ENCODE peak calls at places on chromosomes 2 and 18, in five cellular contexts. Z is fibroblast of lung, A is stomach, V is GM12865, H is heart left ventricle. R is an unnamed sample.

GRCh38 chr2:53515435-53516332 is 251.9 kb upstream of the CHAC2 start:
- DNase-seq in Z (no peak), A (no peak), V (peak), H (no peak), R (no peak)

GRCh38 chr2:39666489-39667141 is 898 bp downstream of the TMEM178A start:
- DNase-seq in Z (no peak), A (no peak), V (no peak), H (no peak), R (peak)

GRCh38 chr18:4242431-4243161 is 212.5 kb downstream of the DLGAP1 start:
- DNase-seq in Z (no peak), A (no peak), V (no peak), H (no peak), R (no peak)

GRCh38 chr2:155026646-155027045 is 328.2 kb downstream of the KCNJ3 start:
- DNase-seq in Z (no peak), A (no peak), V (no peak), H (no peak), R (no peak)

GRCh38 chr2:33709986-33710385 is 110.9 kb upstream of the FAM98A start:
- DNase-seq in Z (no peak), A (no peak), V (no peak), H (no peak), R (no peak)

GRCh38 chr2:58527656-58528055 is 286.5 kb upstream of the FANCL start:
- DNase-seq in Z (no peak), A (no peak), V (no peak), H (no peak), R (no peak)

GRCh38 chr2:74740395-74741075 is 86.5 kb downstream of the SEMA4F start:
- DNase-seq in Z (peak), A (peak), V (no peak), H (peak), R (no peak)

GRCh38 chr2:204863351-204863750 is 318.1 kb downstream of the PARD3B start:
- DNase-seq in Z (no peak), A (no peak), V (no peak), H (no peak), R (no peak)

GRCh38 chr2:164369416-164369815 is 251.9 kb downstream of the GRB14 start:
- DNase-seq in Z (no peak), A (no peak), V (no peak), H (no peak), R (no peak)

GRCh38 chr2:33216508-33217182 is 259.8 kb upstream of the RASGRP3 start:
- DNase-seq in Z (peak), A (peak), V (no peak), H (peak), R (no peak)

GRCh38 chr2:233828546-233829192 is 25.7 kb downstream of the HJURP start:
- DNase-seq in Z (no peak), A (peak), V (no peak), H (no peak), R (no peak)

GRCh38 chr2:67797801-67798535 is 264.8 kb downstream of the C1D start:
- DNase-seq in Z (peak), A (no peak), V (no peak), H (no peak), R (no peak)

GRCh38 chr2:79191816-79192215 is 32.3 kb upstream of the REG3A start:
- DNase-seq in Z (no peak), A (no peak), V (no peak), H (no peak), R (no peak)

GRCh38 chr18:46002934-46003333 is 35.8 kb upstream of the EPG5 start:
- DNase-seq in Z (no peak), A (no peak), V (peak), H (no peak), R (no peak)

GRCh38 chr2:241820625-241821384 is 11.8 kb downstream of the NEU4 start:
- DNase-seq in Z (no peak), A (no peak), V (no peak), H (no peak), R (no peak)

GRCh38 chr2:16664809-16665745 is 557 bp downstream of the CYRIA start:
- DNase-seq in Z (no peak), A (no peak), V (no peak), H (no peak), R (no peak)

GRCh38 chr2:155815851-155816250 is 516.7 kb downstream of the NR4A2 start:
- DNase-seq in Z (no peak), A (no peak), V (peak), H (no peak), R (no peak)

GRCh38 chr2:524442-524841 is 152.8 kb downstream of the TMEM18 start:
- DNase-seq in Z (no peak), A (no peak), V (no peak), H (no peak), R (no peak)

GRCh38 chr18:47750889-47751423 is 179.5 kb downstream of the SMAD2 start:
- DNase-seq in Z (no peak), A (peak), V (no peak), H (no peak), R (no peak)

GRCh38 chr2:121363632-121364420 is 78.8 kb upstream of the TFCP2L1 start:
- DNase-seq in Z (peak), A (no peak), V (no peak), H (no peak), R (no peak)

GRCh38 chr18:32067375-32068167 is 24.1 kb upstream of the RNF138 start:
- DNase-seq in Z (no peak), A (no peak), V (no peak), H (no peak), R (no peak)

GRCh38 chr2:203328735-203329549 is 748 bp downstream of the ABI2 start:
- DNase-seq in Z (peak), A (no peak), V (peak), H (peak), R (peak)

GRCh38 chr2:120398961-120399888 is 53.3 kb downstream of the INHBB start:
- DNase-seq in Z (no peak), A (peak), V (no peak), H (peak), R (no peak)

GRCh38 chr2:204154863-204155262 is 218.3 kb downstream of the ICOS start:
- DNase-seq in Z (no peak), A (no peak), V (no peak), H (no peak), R (no peak)

GRCh38 chr2:151162185-151162584 is 99.5 kb downstream of the RBM43 start:
- DNase-seq in Z (peak), A (no peak), V (no peak), H (no peak), R (no peak)

GRCh38 chr18:63974991-63975390 is 5.1 kb downstream of the SERPINB8 start:
- DNase-seq in Z (peak), A (no peak), V (peak), H (no peak), R (no peak)

GRCh38 chr2:67880291-67880761 is 182.5 kb downstream of the C1D start:
- DNase-seq in Z (no peak), A (no peak), V (no peak), H (no peak), R (no peak)

GRCh38 chr2:124983595-124983994 is 958.5 kb downstream of the CNTNAP5 start:
- DNase-seq in Z (peak), A (no peak), V (no peak), H (no peak), R (no peak)

GRCh38 chr2:112876257-112876970 is 34.6 kb upstream of the IL37 start:
- DNase-seq in Z (no peak), A (no peak), V (no peak), H (no peak), R (no peak)

GRCh38 chr18:40464032-40464431 is 1491.0 kb upstream of the PIK3C3 start:
- DNase-seq in Z (no peak), A (no peak), V (no peak), H (no peak), R (no peak)

GRCh38 chr2:162092656-162093556 is 18.9 kb upstream of the DPP4 start:
- DNase-seq in Z (peak), A (no peak), V (no peak), H (peak), R (no peak)

GRCh38 chr18:45014047-45014501 is 333.4 kb downstream of the SETBP1 start:
- DNase-seq in Z (peak), A (no peak), V (no peak), H (no peak), R (no peak)

GRCh38 chr18:62486290-62486964 is 36.4 kb upstream of the ZCCHC2 start:
- DNase-seq in Z (no peak), A (peak), V (peak), H (no peak), R (no peak)

GRCh38 chr18:36207326-36207725 is 20.0 kb downstream of the MOCOS start:
- DNase-seq in Z (no peak), A (no peak), V (no peak), H (no peak), R (no peak)

GRCh38 chr2:159290289-159290907 is 3.9 kb upstream of the WDSUB1 start:
- DNase-seq in Z (peak), A (no peak), V (peak), H (no peak), R (no peak)

GRCh38 chr2:17958486-17959092 is 80.1 kb downstream of the KCNS3 start:
- DNase-seq in Z (no peak), A (no peak), V (no peak), H (no peak), R (no peak)

GRCh38 chr2:181790716-181791649 is 100.5 kb upstream of the ITPRID2 start:
- DNase-seq in Z (peak), A (no peak), V (peak), H (no peak), R (no peak)

GRCh38 chr2:164890533-164890932 is 48.9 kb upstream of the COBLL1 start:
- DNase-seq in Z (peak), A (no peak), V (no peak), H (no peak), R (no peak)

DNA sequence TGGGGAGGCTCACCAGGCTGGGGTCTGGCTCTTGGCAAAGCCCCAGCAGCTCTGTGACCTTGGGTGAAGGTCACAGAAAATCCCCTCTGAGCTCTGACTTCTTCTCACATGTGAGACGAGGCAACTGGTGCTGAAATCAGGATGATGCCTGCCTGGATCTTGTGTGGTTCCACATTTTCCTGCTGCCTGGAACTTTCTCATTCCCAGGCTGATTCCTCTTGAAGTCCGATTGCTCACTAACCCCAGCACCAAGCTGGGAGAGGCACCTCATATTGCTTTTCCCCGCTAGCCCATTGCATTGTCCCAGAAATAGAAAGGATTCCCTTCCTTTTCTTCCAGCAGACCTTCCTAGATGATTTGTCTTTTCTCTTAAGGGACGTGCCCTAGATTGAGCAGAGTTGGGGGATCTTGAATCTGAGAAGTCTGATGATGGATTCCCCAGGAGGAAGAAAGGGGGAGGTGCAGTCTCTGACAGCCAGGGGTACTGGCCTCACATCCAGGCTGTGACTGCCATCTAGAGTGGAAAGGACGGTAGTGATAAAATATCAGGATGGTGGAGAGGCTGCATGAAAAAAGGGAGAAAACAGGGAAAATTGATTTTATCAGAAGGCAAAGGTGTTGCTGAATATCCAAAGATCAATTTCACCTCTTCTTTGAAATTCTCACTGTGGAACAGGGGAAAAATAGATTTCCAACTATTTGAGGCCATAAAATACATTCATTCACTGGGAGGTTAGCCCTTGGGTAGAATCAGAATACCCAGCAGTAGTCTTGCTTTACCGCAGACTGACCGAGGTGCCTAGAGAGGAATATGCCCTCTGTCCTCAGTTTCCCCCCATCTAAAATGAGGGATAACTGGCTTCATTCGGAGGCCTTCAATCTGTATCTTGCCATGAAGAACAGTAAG is 96.3 kb downstream of the FAM210A start:
- DNase-seq in Z (peak), A (no peak), V (peak), H (peak), R (peak)
- TF ChIP-seq CTCF in Z (peak), A (peak), V (peak), H (peak), R (peak)

GRCh38 chr2:27050281-27050995 is 1.0 kb upstream of the AGBL5 start:
- DNase-seq in Z (peak), A (peak), V (peak), H (peak), R (peak)
- TF ChIP-seq CTCF in Z (peak), A (peak), V (peak), H (peak), R (peak)

GRCh38 chr2:171089489-171089888 is 71.2 kb downstream of the TLK1 start:
- DNase-seq in Z (no peak), A (no peak), V (no peak), H (no peak), R (no peak)

GRCh38 chr2:171100370-171100769 is 60.3 kb downstream of the TLK1 start:
- DNase-seq in Z (no peak), A (no peak), V (no peak), H (no peak), R (no peak)

GRCh38 chr2:171098607-171099006 is 62.1 kb downstream of the TLK1 start:
- DNase-seq in Z (no peak), A (no peak), V (no peak), H (no peak), R (no peak)

GRCh38 chr2:171095014-171095582 is 65.6 kb downstream of the TLK1 start:
- DNase-seq in Z (no peak), A (no peak), V (peak), H (no peak), R (no peak)
- TF ChIP-seq CTCF in Z (no peak), A (no peak), V (no peak), H (no peak), R (no peak)

DNA sequence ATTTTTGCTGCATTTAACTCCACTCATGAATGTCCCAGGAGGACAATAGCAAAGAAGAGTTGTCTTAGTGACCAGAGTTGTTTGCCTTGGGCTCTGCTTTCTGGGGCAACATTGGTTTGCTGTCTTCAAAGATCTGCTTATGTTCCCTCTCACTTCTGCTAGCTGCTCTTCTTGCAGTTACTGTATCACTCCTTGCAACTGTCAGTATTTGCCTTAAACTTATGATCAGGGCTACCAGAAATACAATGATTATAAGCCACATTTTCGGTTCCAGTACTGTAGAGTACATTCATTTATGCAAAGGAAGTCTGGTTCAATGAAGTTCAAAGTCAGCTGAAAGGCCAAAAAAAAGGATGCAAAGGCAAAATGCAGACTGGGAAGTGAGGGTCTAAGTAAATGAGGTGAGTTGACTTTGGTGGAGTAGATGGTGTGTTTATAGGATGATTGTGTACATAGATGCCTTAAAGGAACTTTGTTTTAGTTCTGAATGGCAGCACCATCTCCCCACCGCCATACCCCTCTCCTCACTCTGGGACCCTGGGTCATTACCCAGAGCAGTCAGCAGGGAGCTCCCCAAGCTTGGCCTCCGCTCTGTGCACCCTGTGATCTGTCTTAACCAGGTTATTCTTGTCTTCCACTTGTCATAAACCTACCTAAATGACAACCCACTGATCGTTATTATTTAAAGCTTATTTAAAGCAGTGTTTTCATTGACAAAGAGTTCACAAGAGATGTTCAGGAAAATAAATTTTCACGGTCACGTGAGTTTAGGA is 236.0 kb downstream of the DOK6 start:
- DNase-seq in Z (no peak), A (no peak), V (peak), H (no peak), R (no peak)
- TF ChIP-seq CTCF in Z (no peak), A (no peak), V (peak), H (peak), R (peak)

GRCh38 chr2:10157293-10157692 is 34.8 kb downstream of the RRM2 start:
- DNase-seq in Z (no peak), A (no peak), V (no peak), H (no peak), R (no peak)
- TF ChIP-seq CTCF in Z (no peak), A (no peak), V (no peak), H (no peak), R (no peak)

DNA sequence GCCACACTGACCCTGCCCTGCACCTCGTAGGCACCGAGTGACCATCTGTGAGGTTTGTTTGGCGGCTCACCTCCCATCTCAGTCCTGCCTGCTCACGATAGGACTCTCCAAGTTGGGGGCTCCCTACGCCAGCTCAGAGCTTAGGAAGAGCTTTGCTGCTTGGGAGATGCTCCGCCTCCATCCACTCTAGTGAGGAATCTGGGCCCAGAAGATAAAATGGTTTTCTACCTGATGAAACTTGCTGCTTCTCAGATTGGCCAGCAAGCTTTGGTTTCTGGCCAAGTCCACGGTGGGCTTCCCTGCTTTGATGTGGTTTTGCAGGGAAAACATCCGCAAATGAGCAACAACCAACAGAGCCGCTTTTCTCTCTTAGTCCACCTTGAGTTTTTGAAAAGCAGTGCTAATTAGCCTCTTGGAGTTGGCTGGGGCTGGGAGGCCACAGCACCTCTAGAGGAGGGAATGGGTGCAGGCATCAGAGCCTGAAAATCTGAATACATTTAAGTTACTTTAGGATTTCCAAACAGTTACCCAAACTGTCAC is 42.2 kb downstream of the THNSL2 start:
- DNase-seq in Z (peak), A (no peak), V (no peak), H (no peak), R (no peak)
- TF ChIP-seq CTCF in Z (peak), A (no peak), V (peak), H (peak), R (peak)

GRCh38 chr2:45085487-45085886 is 76.2 kb upstream of the SIX2 start:
- DNase-seq in Z (no peak), A (no peak), V (no peak), H (no peak), R (no peak)

DNA sequence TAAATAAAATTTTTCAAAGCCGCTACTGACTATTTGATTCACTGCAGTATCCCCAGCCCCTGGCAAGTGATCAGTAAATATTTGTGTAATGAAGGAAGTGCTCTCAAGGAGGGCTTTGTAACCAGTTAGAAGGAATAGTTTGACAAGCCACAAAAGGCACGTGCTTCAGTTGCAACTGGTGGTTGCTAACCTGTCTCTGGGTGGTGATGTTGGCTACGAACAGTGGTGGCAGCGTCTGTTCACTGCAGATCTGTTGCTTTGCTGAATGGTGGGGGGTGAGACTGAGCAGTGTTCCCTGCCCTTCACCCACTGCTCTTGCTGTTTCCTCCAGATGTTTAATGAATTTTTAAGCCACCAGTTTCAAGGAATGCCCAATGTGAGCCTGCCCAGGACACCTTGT is 73.9 kb upstream of the SIX2 start:
- DNase-seq in Z (peak), A (no peak), V (no peak), H (no peak), R (no peak)
- TF ChIP-seq CTCF in Z (no peak), A (no peak), V (no peak), H (no peak), R (no peak)

GRCh38 chr2:10022886-10023662 is 20.3 kb upstream of the KLF11 start:
- DNase-seq in Z (no peak), A (no peak), V (no peak), H (no peak), R (no peak)
- TF ChIP-seq CTCF in Z (no peak), A (no peak), V (no peak), H (no peak), R (no peak)

GRCh38 chr2:134778372-134778771 is 59.6 kb upstream of the TMEM163 start:
- DNase-seq in Z (no peak), A (peak), V (no peak), H (no peak), R (no peak)
- TF ChIP-seq CTCF in Z (no peak), A (no peak), V (peak), H (peak), R (peak)

R was measured in neural crest cell.